ENCODE peak calls at places on chromosomes 1 and 21, in five cellular contexts. One of them, this sample, is unnamed.

GRCh38 chr1:246682231-246682895 is 41.8 kb upstream of the SCCPDH start:
- ATAC-seq in CD4-positive, alpha-beta T cell: no peak
- ATAC-seq in left lung: no peak
- ATAC-seq in naive thymus-derived CD4-positive, alpha-beta T cell: no peak
- ATAC-seq in right cardiac atrium: peak
- ATAC-seq in this sample: no peak

GRCh38 chr21:46651121-46651520 is 15.6 kb downstream of the PRMT2 start:
- ATAC-seq in CD4-positive, alpha-beta T cell: no peak
- ATAC-seq in naive thymus-derived CD4-positive, alpha-beta T cell: no peak
- ATAC-seq in left lung: no peak
- ATAC-seq in right cardiac atrium: peak
- ATAC-seq in this sample: no peak

GRCh38 chr1:113109908-113110554 is 37.0 kb downstream of the LRIG2 start:
- ATAC-seq in right cardiac atrium: peak
- ATAC-seq in naive thymus-derived CD4-positive, alpha-beta T cell: no peak
- ATAC-seq in CD4-positive, alpha-beta T cell: no peak
- ATAC-seq in left lung: peak
- ATAC-seq in this sample: peak

GRCh38 chr1:92961896-92962752 is 862 bp upstream of the DIPK1A start:
- ATAC-seq in CD4-positive, alpha-beta T cell: peak
- ATAC-seq in right cardiac atrium: peak
- ATAC-seq in left lung: peak
- ATAC-seq in naive thymus-derived CD4-positive, alpha-beta T cell: peak
- ATAC-seq in this sample: peak

GRCh38 chr1:151340870-151341754 is 5.9 kb downstream of the RFX5 start:
- ATAC-seq in right cardiac atrium: peak
- ATAC-seq in CD4-positive, alpha-beta T cell: peak
- ATAC-seq in naive thymus-derived CD4-positive, alpha-beta T cell: peak
- ATAC-seq in left lung: peak
- ATAC-seq in this sample: peak

GRCh38 chr1:237267743-237268142 is 225.8 kb downstream of the RYR2 start:
- ATAC-seq in naive thymus-derived CD4-positive, alpha-beta T cell: no peak
- ATAC-seq in CD4-positive, alpha-beta T cell: no peak
- ATAC-seq in right cardiac atrium: no peak
- ATAC-seq in left lung: no peak
- ATAC-seq in this sample: no peak

GRCh38 chr1:180888870-180889269 is 23.8 kb upstream of the KIAA1614 start:
- ATAC-seq in CD4-positive, alpha-beta T cell: no peak
- ATAC-seq in naive thymus-derived CD4-positive, alpha-beta T cell: no peak
- ATAC-seq in right cardiac atrium: no peak
- ATAC-seq in left lung: no peak
- ATAC-seq in this sample: no peak

GRCh38 chr1:167342846-167343245 is 122.2 kb downstream of the POU2F1 start:
- ATAC-seq in left lung: peak
- ATAC-seq in CD4-positive, alpha-beta T cell: no peak
- ATAC-seq in naive thymus-derived CD4-positive, alpha-beta T cell: peak
- ATAC-seq in right cardiac atrium: no peak
- ATAC-seq in this sample: no peak

GRCh38 chr1:58155418-58156123 is 391.0 kb downstream of the OMA1 start:
- ATAC-seq in naive thymus-derived CD4-positive, alpha-beta T cell: no peak
- ATAC-seq in CD4-positive, alpha-beta T cell: no peak
- ATAC-seq in right cardiac atrium: peak
- ATAC-seq in left lung: peak
- ATAC-seq in this sample: no peak

GRCh38 chr21:45869121-45870007 is 112.2 kb upstream of the COL6A1 start:
- ATAC-seq in right cardiac atrium: no peak
- ATAC-seq in naive thymus-derived CD4-positive, alpha-beta T cell: no peak
- ATAC-seq in CD4-positive, alpha-beta T cell: no peak
- ATAC-seq in left lung: no peak
- ATAC-seq in this sample: no peak

GRCh38 chr1:17600313-17600712 is 60.8 kb downstream of the ARHGEF10L start:
- ATAC-seq in right cardiac atrium: no peak
- ATAC-seq in left lung: no peak
- ATAC-seq in CD4-positive, alpha-beta T cell: no peak
- ATAC-seq in naive thymus-derived CD4-positive, alpha-beta T cell: no peak
- ATAC-seq in this sample: no peak

This sample was measured in gastroesophageal sphincter.